ENCODE peak calls at places on chromosomes 3 and 15, in four cellular contexts. W, B, T and Z are unnamed samples.

GRCh38 chr3:183825380-183826161 is at the start of gene MAP6D1:
- DNase-seq in W (peak; percentile 68), T (peak; percentile 57), B (peak; percentile 84), Z (no peak)

GRCh38 chr15:48718646-48719045 is 73.1 kb upstream of the FBN1 start:
- DNase-seq in W (no peak), T (no peak), B (no peak), Z (no peak)

GRCh38 chr3:69389520-69390248 is 3.8 kb upstream of the FRMD4B start:
- DNase-seq in T (no peak), W (no peak), B (no peak), Z (no peak)

GRCh38 chr3:111923095-111923771 is 55.6 kb upstream of the ABHD10 start:
- DNase-seq in B (no peak), T (no peak), W (no peak), Z (no peak)

GRCh38 chr15:67548862-67549651 is 6.6 kb downstream of the MAP2K5 start:
- DNase-seq in W (no peak), B (peak; percentile 44), T (no peak), Z (no peak)

GRCh38 chr15:42104095-42104891 is 9.9 kb upstream of the PLA2G4D start:
- DNase-seq in W (no peak), B (no peak), T (no peak), Z (no peak)

GRCh38 chr15:42608110-42608531 is 32.7 kb downstream of the STARD9 start:
- DNase-seq in B (no peak), W (no peak), T (no peak), Z (no peak)

GRCh38 chr3:16917256-16917935 is 32.6 kb downstream of the PLCL2 start:
- DNase-seq in W (no peak), T (no peak), B (no peak), Z (no peak)

GRCh38 chr3:26622634-26623408 is at the start of gene LRRC3B:
- DNase-seq in W (peak; percentile 68), T (peak; percentile 30), B (peak; percentile 67), Z (no peak)

GRCh38 chr15:84783493-84784251 is 33.5 kb upstream of the ALPK3 start:
- DNase-seq in B (no peak), T (no peak), W (no peak), Z (no peak)

GRCh38 chr15:70219256-70219919 is 121.7 kb upstream of the TLE3 start:
- DNase-seq in T (no peak), B (no peak), W (no peak), Z (no peak)

GRCh38 chr3:71543371-71544016 is 40.0 kb downstream of the FOXP1 start:
- DNase-seq in B (no peak), T (no peak), W (no peak), Z (no peak)

GRCh38 chr15:72591361-72591760 is 63.1 kb upstream of the GOLGA6B start:
- DNase-seq in B (no peak), T (no peak), W (no peak), Z (no peak)

GRCh38 chr3:126208618-126209256 is 28.4 kb upstream of the ALDH1L1 start:
- DNase-seq in W (no peak), B (no peak), T (no peak), Z (peak; percentile 55)

GRCh38 chr3:134371542-134372324 is 2.5 kb downstream of the AMOTL2 start:
- DNase-seq in T (no peak), W (no peak), B (no peak), Z (no peak)

GRCh38 chr15:71532994-71533393 is 277.4 kb upstream of the NR2E3 start:
- DNase-seq in B (no peak), W (no peak), T (no peak), Z (peak; percentile 40)

GRCh38 chr15:63363292-63363691 is 18.4 kb downstream of the CA12 start:
- DNase-seq in T (no peak), W (no peak), B (no peak), Z (no peak)

GRCh38 chr15:45179221-45179985 is 8.4 kb downstream of the SHF start:
- DNase-seq in T (no peak), W (no peak), B (no peak), Z (no peak)

GRCh38 chr3:43497905-43498365 is 123.9 kb downstream of the ANO10 start:
- DNase-seq in W (no peak), T (no peak), B (no peak), Z (no peak)

GRCh38 chr3:189710620-189711388 is 79.6 kb downstream of the TP63 start:
- DNase-seq in T (no peak), W (no peak), B (peak; percentile 6), Z (peak; percentile 54)

GRCh38 chr3:76866729-76867461 is 173.0 kb upstream of the ROBO2 start:
- DNase-seq in B (no peak), T (no peak), W (no peak), Z (no peak)

GRCh38 chr3:174191380-174191779 is 667.8 kb upstream of the NAALADL2 start:
- DNase-seq in T (no peak), B (no peak), W (no peak), Z (no peak)

GRCh38 chr3:148379763-148380162 is 317.9 kb upstream of the AGTR1 start:
- DNase-seq in W (no peak), T (no peak), B (peak; percentile 6), Z (no peak)

GRCh38 chr3:113428581-113428980 is 12.7 kb downstream of the CFAP44 start:
- DNase-seq in W (no peak), T (no peak), B (no peak), Z (no peak)

GRCh38 chr3:125150525-125151436 is 61.8 kb downstream of the SLC12A8 start:
- DNase-seq in T (no peak), W (no peak), B (peak; percentile 26), Z (peak; percentile 40)

GRCh38 chr15:71508081-71508682 is 302.2 kb upstream of the NR2E3 start:
- DNase-seq in T (no peak), W (no peak), B (no peak), Z (peak; percentile 46)

GRCh38 chr15:77500986-77501385 is 80.3 kb downstream of the HMG20A start:
- DNase-seq in W (no peak), T (no peak), B (no peak), Z (no peak)

DNA sequence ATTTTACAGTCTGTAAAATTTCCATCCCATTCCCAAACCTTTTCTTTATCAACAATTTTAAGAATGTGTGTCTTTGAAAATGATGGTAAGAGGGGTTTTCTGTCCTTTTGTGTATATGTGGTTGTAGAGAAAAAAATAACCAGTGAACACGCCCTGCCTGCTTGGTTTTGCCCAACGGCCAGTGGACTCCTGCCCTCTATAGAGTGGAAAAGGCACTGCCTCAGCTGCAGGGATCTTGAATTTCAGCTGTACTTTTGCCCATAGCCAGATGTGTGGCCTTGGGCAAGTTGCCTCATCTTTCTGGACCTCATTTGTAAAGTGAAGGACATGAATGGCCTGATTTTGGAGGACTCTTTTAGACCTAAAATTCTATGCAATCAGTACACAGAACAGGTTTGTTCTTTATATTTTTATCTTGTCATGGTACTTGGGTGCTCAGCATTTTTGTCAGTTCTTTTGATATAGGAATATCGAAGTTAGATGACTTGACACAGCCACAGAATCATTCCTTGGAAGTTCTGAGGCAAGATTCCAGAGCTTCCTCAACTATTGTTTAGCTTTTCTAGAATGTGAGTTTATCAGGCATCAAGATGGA is 81.0 kb downstream of the CLDN11 start:
- DNase-seq in W (no peak), B (no peak), T (no peak), Z (no peak)
- TF ChIP-seq CTCF in W (peak; percentile 68), B (peak; percentile 44), T (peak; percentile 58), Z (peak; percentile 79)

GRCh38 chr3:58690490-58690889 is 23.9 kb upstream of the FAM3D start:
- DNase-seq in T (no peak), B (no peak), W (no peak), Z (no peak)

GRCh38 chr3:58685641-58686040 is 19.1 kb upstream of the FAM3D start:
- DNase-seq in T (no peak), B (no peak), W (no peak), Z (no peak)

GRCh38 chr3:58686847-58687246 is 20.3 kb upstream of the FAM3D start:
- DNase-seq in T (no peak), B (no peak), W (no peak), Z (no peak)

GRCh38 chr3:58691997-58692396 is 25.4 kb upstream of the FAM3D start:
- DNase-seq in W (no peak), B (no peak), T (no peak), Z (no peak)

DNA sequence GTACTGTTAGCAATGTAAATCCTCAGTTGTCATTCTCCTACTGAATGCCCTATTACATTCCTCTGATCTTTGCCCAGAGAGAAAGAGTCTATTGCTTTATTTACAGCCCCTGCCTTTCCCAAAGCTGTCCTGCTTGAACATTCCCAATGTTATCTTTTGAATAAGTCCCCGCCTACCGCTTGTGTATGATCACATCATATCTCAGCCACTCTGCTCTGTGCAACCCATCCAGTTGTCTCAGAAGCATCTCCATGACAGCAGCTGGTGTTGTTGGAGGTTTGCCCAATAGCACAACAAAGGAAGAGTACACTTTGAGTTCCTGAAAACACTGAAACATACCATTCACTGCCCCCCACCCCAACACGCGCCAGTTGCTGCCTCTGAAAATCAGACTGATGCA is 22.0 kb upstream of the FAM3D start:
- DNase-seq in B (no peak), T (no peak), W (no peak), Z (no peak)
- TF ChIP-seq CTCF in B (no peak), T (no peak), W (no peak), Z (no peak)

GRCh38 chr3:193132247-193132646 is 108.8 kb upstream of the PLAAT1 start:
- DNase-seq in W (no peak), T (no peak), B (no peak), Z (no peak)
- TF ChIP-seq CTCF in W (no peak), T (no peak), B (no peak), Z (no peak)

GRCh38 chr3:129441782-129442181 is 1.8 kb downstream of the IFT122 start:
- DNase-seq in B (no peak), W (no peak), T (no peak), Z (no peak)
- TF ChIP-seq CTCF in B (no peak), W (no peak), T (no peak), Z (peak; percentile 21)

DNA sequence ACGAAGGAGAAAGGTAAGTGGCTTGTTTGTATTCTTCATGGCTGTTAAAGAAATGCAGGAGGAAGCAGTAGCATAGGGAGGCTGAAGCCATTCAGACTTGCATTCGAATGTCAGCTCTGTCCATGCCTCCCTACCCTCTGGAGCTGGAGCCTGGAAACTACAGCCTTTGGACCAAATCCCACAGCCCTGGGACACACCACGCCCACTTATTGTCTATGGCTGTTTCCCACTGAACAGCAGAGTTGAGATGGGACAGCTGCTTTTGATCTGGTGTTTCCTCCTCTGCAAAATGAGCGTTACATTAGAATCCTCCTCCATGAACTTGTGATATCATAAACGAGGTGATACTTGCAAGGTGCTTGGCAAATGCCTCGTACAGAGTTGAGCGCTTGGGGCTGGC is 3.6 kb downstream of the FAM107A start:
- DNase-seq in B (no peak), T (no peak), W (no peak), Z (no peak)
- TF ChIP-seq CTCF in B (no peak), T (no peak), W (no peak), Z (no peak)

GRCh38 chr3:177618873-177619771 is 421.8 kb upstream of the TBL1XR1 start:
- DNase-seq in T (no peak), W (no peak), B (no peak), Z (no peak)
- TF ChIP-seq CTCF in T (no peak), W (no peak), B (no peak), Z (no peak)

GRCh38 chr3:153113553-153113952 is 48.5 kb upstream of the RAP2B start:
- DNase-seq in T (no peak), B (no peak), W (no peak), Z (no peak)

GRCh38 chr3:153111056-153111455 is 51.0 kb upstream of the RAP2B start:
- DNase-seq in B (no peak), T (no peak), W (no peak), Z (no peak)

GRCh38 chr3:153115326-153115725 is 46.7 kb upstream of the RAP2B start:
- DNase-seq in W (no peak), B (no peak), T (no peak), Z (no peak)
- TF ChIP-seq CTCF in W (no peak), B (no peak), T (no peak), Z (no peak)